ENCODE peak calls at places on chromosomes 13 and 19, in five cellular contexts. A, V, N, I and C are unnamed samples.
A peak's percentile ranks its signal among the peaks of the same experiment; 100 is the strongest.

GRCh38 chr13:28357247-28357825 is 137.6 kb downstream of the FLT1 start:
- DNase-seq in A (no peak), N (no peak), V (peak; percentile 73), I (no peak), C (no peak)

GRCh38 chr19:37983153-37983552 is 76.1 kb downstream of the SIPA1L3 start:
- DNase-seq in A (no peak), N (no peak), I (no peak), V (peak; percentile 48), C (no peak)

GRCh38 chr19:18295034-18295451 is 13.6 kb upstream of the JUND start:
- DNase-seq in A (no peak), N (no peak), V (no peak), I (no peak), C (no peak)

GRCh38 chr13:40187324-40187795 is 479.1 kb downstream of the FOXO1 start:
- DNase-seq in N (peak; percentile 38), I (no peak), A (no peak), V (no peak), C (no peak)

GRCh38 chr13:24982333-24982999 is 113.5 kb upstream of the PABPC3 start:
- DNase-seq in N (no peak), I (no peak), A (no peak), V (no peak), C (no peak)

GRCh38 chr13:37640499-37640898 is 41.9 kb upstream of the POSTN start:
- DNase-seq in N (no peak), A (no peak), I (no peak), V (peak; percentile 75), C (no peak)

GRCh38 chr13:80265348-80265747 is 75.6 kb downstream of the SPRY2 start:
- DNase-seq in A (no peak), N (no peak), I (no peak), V (no peak), C (no peak)

GRCh38 chr13:43981512-43982301 is 102.0 kb downstream of the LACC1 start:
- DNase-seq in A (no peak), N (no peak), V (no peak), I (no peak), C (no peak)

GRCh38 chr19:57558525-57558924 is 1.1 kb downstream of the ZNF550 start:
- DNase-seq in N (no peak), A (no peak), I (no peak), V (peak; percentile 34), C (no peak)

GRCh38 chr13:98103942-98104880 is 38.7 kb upstream of the FARP1 start:
- DNase-seq in N (peak; percentile 36), V (no peak), I (no peak), A (no peak), C (peak; percentile 25)

GRCh38 chr13:29520671-29521070 is 74.8 kb downstream of the SLC7A1 start:
- DNase-seq in V (peak; percentile 37), N (no peak), I (no peak), A (no peak), C (no peak)

GRCh38 chr13:75873499-75873898 is 237.4 kb downstream of the LMO7 start:
- DNase-seq in A (no peak), V (no peak), N (no peak), I (no peak), C (no peak)

GRCh38 chr13:98839826-98840769 is 87.6 kb upstream of the SLC15A1 start:
- DNase-seq in I (peak; percentile 49), V (peak; percentile 59), A (peak; percentile 54), N (peak; percentile 90), C (peak; percentile 86)

GRCh38 chr19:35268546-35269424 is at the start of gene USF2:
- DNase-seq in V (peak; percentile 83), A (no peak), N (peak; percentile 65), I (peak; percentile 48), C (peak; percentile 62)

GRCh38 chr13:65613004-65613403 is 1617.1 kb downstream of the PCDH9 start:
- DNase-seq in V (no peak), A (no peak), N (peak; percentile 33), I (no peak), C (no peak)

GRCh38 chr13:51782026-51782710 is 21.8 kb downstream of the DHRS12 start:
- DNase-seq in V (no peak), I (no peak), N (no peak), A (no peak), C (no peak)

GRCh38 chr13:40480012-40480914 is 186.2 kb downstream of the FOXO1 start:
- DNase-seq in I (no peak), A (no peak), N (no peak), V (no peak), C (no peak)

GRCh38 chr19:42176990-42177685 is 40.3 kb downstream of the DEDD2 start:
- DNase-seq in I (peak; percentile 83), N (peak; percentile 79), A (no peak), V (peak; percentile 83), C (peak; percentile 64)

GRCh38 chr19:19403373-19403901 is 2.0 kb upstream of the GATAD2A start:
- DNase-seq in V (peak; percentile 51), N (no peak), I (no peak), A (no peak), C (no peak)

GRCh38 chr13:67139551-67139950 is 90.6 kb downstream of the PCDH9 start:
- DNase-seq in A (no peak), I (no peak), N (no peak), V (no peak), C (no peak)

GRCh38 chr13:44048326-44048725 is 168.6 kb downstream of the LACC1 start:
- DNase-seq in N (no peak), I (no peak), V (no peak), A (no peak), C (no peak)

GRCh38 chr13:112697756-112698655 is 8.2 kb downstream of the ATP11A start:
- DNase-seq in I (no peak), A (no peak), N (peak; percentile 24), V (no peak), C (no peak)

GRCh38 chr19:52570005-52570861 is at the start of gene ZNF701:
- DNase-seq in A (peak; percentile 79), V (peak; percentile 93), N (peak; percentile 97), I (peak; percentile 92), C (peak; percentile 97)

GRCh38 chr19:18502633-18503294 is 19.1 kb downstream of the ELL start:
- DNase-seq in N (no peak), I (no peak), V (no peak), A (no peak), C (no peak)

GRCh38 chr13:99191900-99192399 is 8.7 kb upstream of the UBAC2 start:
- DNase-seq in I (no peak), V (no peak), N (no peak), A (no peak), C (no peak)

GRCh38 chr13:48505597-48506091 is 27.2 kb downstream of the RCBTB2 start:
- DNase-seq in A (no peak), V (peak; percentile 60), N (no peak), I (no peak), C (peak; percentile 20)

GRCh38 chr13:98778749-98779148 is 26.3 kb upstream of the SLC15A1 start:
- DNase-seq in A (no peak), N (no peak), V (no peak), I (no peak), C (peak; percentile 59)

GRCh38 chr13:30443957-30444404 is 21.7 kb downstream of the UBE2L5 start:
- DNase-seq in V (no peak), I (no peak), A (no peak), N (no peak), C (no peak)

GRCh38 chr19:52599241-52599640 is 29.2 kb downstream of the ZNF701 start:
- DNase-seq in A (no peak), V (no peak), I (no peak), N (no peak), C (peak; percentile 45)

GRCh38 chr13:38582133-38582532 is 104.7 kb upstream of the FREM2 start:
- DNase-seq in I (peak; percentile 33), A (no peak), V (peak; percentile 29), N (no peak), C (peak; percentile 72)

GRCh38 chr19:8138201-8138600 is 11.2 kb downstream of the FBN3 start:
- DNase-seq in I (no peak), N (no peak), V (no peak), A (no peak), C (no peak)

GRCh38 chr13:76856141-76856571 is 30.0 kb downstream of the KCTD12 start:
- DNase-seq in V (peak; percentile 66), N (no peak), I (no peak), A (no peak), C (peak; percentile 85)

GRCh38 chr13:27667946-27668345 is 46.3 kb downstream of the POLR1D start:
- DNase-seq in N (no peak), A (no peak), I (no peak), V (peak; percentile 6), C (no peak)

GRCh38 chr13:72651196-72651595 is 76.2 kb downstream of the MZT1 start:
- DNase-seq in I (peak; percentile 23), A (no peak), V (no peak), N (no peak), C (no peak)

GRCh38 chr13:84491952-84492351 is 609.7 kb upstream of the SLITRK1 start:
- DNase-seq in I (no peak), A (no peak), V (no peak), N (no peak), C (no peak)
- H2BK12ac ChIP-seq in I (no peak overlapping the region), A (no peak overlapping the region), V (no peak overlapping the region), N (no peak overlapping the region), C (no peak overlapping the region)

GRCh38 chr13:21501709-21502108 is 42.6 kb upstream of the ZDHHC20 start:
- DNase-seq in I (no peak), V (no peak), A (no peak), N (peak; percentile 38), C (no peak)

GRCh38 chr13:21504379-21504778 is 45.3 kb upstream of the ZDHHC20 start:
- DNase-seq in I (no peak), N (no peak), A (no peak), V (no peak), C (no peak)
- H2BK12ac ChIP-seq in I (no peak overlapping the region), N (no peak overlapping the region), A (no peak overlapping the region), V (no peak overlapping the region), C (no peak overlapping the region)

GRCh38 chr19:40791349-40791748 is 7.6 kb upstream of the EGLN2 start:
- DNase-seq in V (no peak), N (no peak), I (no peak), A (no peak), C (peak; percentile 79)

GRCh38 chr19:40797963-40798222 is 1.1 kb upstream of the EGLN2 start:
- DNase-seq in A (no peak), I (no peak), V (no peak), N (no peak), C (no peak)

GRCh38 chr19:40797166-40797962 is 1.6 kb upstream of the EGLN2 start:
- DNase-seq in N (no peak), I (no peak), V (no peak), A (no peak), C (no peak)

GRCh38 chr19:40786060-40787037 is 8.3 kb downstream of the RAB4B start:
- DNase-seq in I (no peak), N (no peak), V (no peak), A (no peak), C (no peak)

GRCh38 chr19:40791996-40792395 is 7.0 kb upstream of the EGLN2 start:
- DNase-seq in A (no peak), V (no peak), I (no peak), N (no peak), C (no peak)
- H2BK12ac ChIP-seq in A (no peak overlapping the region), V (no peak overlapping the region), I (no peak overlapping the region), N (no peak overlapping the region), C (no peak overlapping the region)

DNA sequence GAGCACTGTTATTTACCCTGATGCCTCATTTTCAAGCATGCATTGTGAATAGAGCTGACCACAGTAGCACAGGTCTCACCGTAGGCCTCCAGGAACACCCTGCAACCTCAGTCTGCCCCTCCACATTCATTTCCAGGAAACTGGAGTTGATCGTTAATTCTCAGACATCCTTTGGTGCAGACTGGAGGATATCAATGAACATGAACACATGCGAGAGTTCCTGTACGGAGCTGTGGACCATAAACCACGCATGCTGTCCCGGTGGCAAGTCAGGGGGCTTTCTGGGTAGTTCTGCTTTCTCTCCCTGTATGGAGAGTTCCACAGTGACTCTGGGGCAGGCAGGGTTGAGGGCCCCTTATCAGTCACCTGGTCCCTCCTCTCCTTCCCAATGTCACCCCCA is 55.5 kb upstream of the URI1 start:
- DNase-seq in N (no peak), A (no peak), I (no peak), V (no peak), C (no peak)
- H2BK12ac ChIP-seq in N (no peak overlapping the region), A (no peak overlapping the region), I (no peak overlapping the region), V (no peak overlapping the region), C (no peak overlapping the region)